ENCODE peak calls at places on chromosomes 5 and 9, in six cellular contexts. One of them, this sample, is unnamed.

GRCh38 chr5:180176191-180176590 is 32.8 kb downstream of the RASGEF1C start:
- DNase-seq in fibroblast of lung: no peak
- DNase-seq in anterior cingulate cortex: no peak
- DNase-seq in AG10803: no peak
- DNase-seq in HEK293T: no peak
- DNase-seq in type B pancreatic cell: no peak
- DNase-seq in this sample: no peak

GRCh38 chr9:119795395-119795794 is 426.2 kb upstream of the BRINP1 start:
- DNase-seq in fibroblast of lung: no peak
- DNase-seq in HEK293T: no peak
- DNase-seq in anterior cingulate cortex: no peak
- DNase-seq in type B pancreatic cell: no peak
- DNase-seq in AG10803: no peak
- DNase-seq in this sample: no peak

GRCh38 chr5:95989283-95990048 is 27.8 kb upstream of the ELL2 start:
- DNase-seq in anterior cingulate cortex: no peak
- DNase-seq in fibroblast of lung: no peak
- DNase-seq in type B pancreatic cell: no peak
- DNase-seq in AG10803: no peak
- DNase-seq in HEK293T: no peak
- DNase-seq in this sample: no peak

GRCh38 chr9:105118646-105119045 is 125.8 kb upstream of the SLC44A1 start:
- DNase-seq in HEK293T: no peak
- DNase-seq in fibroblast of lung: no peak
- DNase-seq in anterior cingulate cortex: no peak
- DNase-seq in AG10803: no peak
- DNase-seq in type B pancreatic cell: no peak
- DNase-seq in this sample: no peak

GRCh38 chr9:110640736-110641135 is 27.9 kb upstream of the MUSK start:
- DNase-seq in type B pancreatic cell: no peak
- DNase-seq in fibroblast of lung: no peak
- DNase-seq in AG10803: no peak
- DNase-seq in anterior cingulate cortex: no peak
- DNase-seq in HEK293T: no peak
- DNase-seq in this sample: no peak

GRCh38 chr5:141349917-141350619 is at the start of gene PCDHGB1:
- DNase-seq in fibroblast of lung: peak; percentile 64
- DNase-seq in AG10803: peak; percentile 69
- DNase-seq in HEK293T: peak; percentile 51
- DNase-seq in type B pancreatic cell: no peak
- DNase-seq in anterior cingulate cortex: no peak
- DNase-seq in this sample: no peak

GRCh38 chr9:942805-943580 is 33.5 kb upstream of the DMRT3 start:
- DNase-seq in type B pancreatic cell: no peak
- DNase-seq in fibroblast of lung: no peak
- DNase-seq in HEK293T: no peak
- DNase-seq in anterior cingulate cortex: no peak
- DNase-seq in AG10803: no peak
- DNase-seq in this sample: no peak

GRCh38 chr5:172549708-172550095 is 91.4 kb upstream of the NEURL1B start:
- DNase-seq in HEK293T: no peak
- DNase-seq in type B pancreatic cell: no peak
- DNase-seq in anterior cingulate cortex: no peak
- DNase-seq in AG10803: no peak
- DNase-seq in fibroblast of lung: no peak
- DNase-seq in this sample: no peak

GRCh38 chr9:3980771-3981170 is 319.1 kb downstream of the GLIS3 start:
- DNase-seq in HEK293T: no peak
- DNase-seq in fibroblast of lung: peak; percentile 54
- DNase-seq in AG10803: peak; percentile 70
- DNase-seq in type B pancreatic cell: no peak
- DNase-seq in anterior cingulate cortex: no peak
- DNase-seq in this sample: no peak

GRCh38 chr9:21994526-21994995 is at the start of gene CDKN2B-AS1:
- DNase-seq in type B pancreatic cell: no peak
- DNase-seq in fibroblast of lung: peak; percentile 58
- DNase-seq in anterior cingulate cortex: no peak
- DNase-seq in AG10803: peak; percentile 62
- DNase-seq in HEK293T: peak; percentile 68
- DNase-seq in this sample: peak; percentile 60